ENCODE peak calls at places on chromosomes 13 and 19, in six cellular contexts. A is K562, L is NCI-H1105, T is fibroblast of the aortic adventitia, W is NCI-H1092, K is Peyer's patch. O is an unnamed sample.

GRCh38 chr13:25981060-25981459 is 70.8 kb downstream of the SHISA2 start:
- DNase-seq in A (no peak), L (no peak), T (no peak), W (no peak), K (no peak), O (no peak)

GRCh38 chr13:52085416-52085815 is 43.5 kb downstream of the NEK5 start:
- DNase-seq in A (no peak), L (no peak), T (peak), W (no peak), K (no peak), O (no peak)

GRCh38 chr19:7507884-7508283 is 8.0 kb upstream of the ZNF358 start:
- DNase-seq in A (peak), L (no peak), T (peak), W (no peak), K (peak), O (peak)

GRCh38 chr19:1104452-1105216 is 840 bp downstream of the GPX4 start:
- DNase-seq in A (peak), L (peak), T (peak), W (peak), K (peak), O (no peak)

GRCh38 chr19:9641810-9642209 is 20.8 kb upstream of the ZNF561 start:
- DNase-seq in A (no peak), L (no peak), T (no peak), W (no peak), K (no peak), O (no peak)

GRCh38 chr19:10334340-10335148 is 1.2 kb upstream of the RAVER1 start:
- DNase-seq in A (peak), L (peak), T (peak), W (no peak), K (peak), O (peak)

GRCh38 chr19:29495971-29496441 is 29.8 kb upstream of the VSTM2B start:
- DNase-seq in A (no peak), L (no peak), T (no peak), W (no peak), K (no peak), O (no peak)

GRCh38 chr19:39582442-39582841 is 19.9 kb upstream of the LGALS13 start:
- DNase-seq in A (no peak), L (no peak), T (no peak), W (no peak), K (no peak), O (no peak)

GRCh38 chr19:5559804-5560133 is 8.0 kb downstream of the TINCR start:
- DNase-seq in A (no peak), L (no peak), T (no peak), W (no peak), K (no peak), O (no peak)

GRCh38 chr13:88000787-88001186 is 329.6 kb downstream of the SLITRK5 start:
- DNase-seq in A (no peak), L (no peak), T (no peak), W (no peak), K (no peak), O (no peak)

GRCh38 chr19:1062387-1063029 is 4.5 kb upstream of the ARHGAP45 start:
- DNase-seq in A (peak), L (no peak), T (no peak), W (no peak), K (no peak), O (no peak)

O was measured in pulmonary artery endothelial cell.